ENCODE peak calls at places on chromosomes 3 and 15, in five cellular contexts. D, R, W, X and A are unnamed samples.

GRCh38 chr15:70034141-70034540 is 63.6 kb downstream of the TLE3 start:
- DNase-seq in W (no peak), D (no peak), X (no peak), R (no peak), A (no peak)

GRCh38 chr15:99615460-99615859 is 49.7 kb downstream of the MEF2A start:
- DNase-seq in X (no peak), R (no peak), D (no peak), W (no peak), A (no peak)

GRCh38 chr3:129927072-129927471 is 33.6 kb upstream of the TMCC1 start:
- DNase-seq in R (no peak), W (no peak), X (no peak), D (no peak), A (no peak)

GRCh38 chr3:120357807-120358206 is 8.7 kb upstream of the LRRC58 start:
- DNase-seq in X (no peak), D (no peak), R (no peak), W (no peak), A (no peak)

GRCh38 chr15:80420658-80421057 is 16.5 kb downstream of the ARNT2 start:
- DNase-seq in D (no peak), X (no peak), R (no peak), W (no peak), A (no peak)

GRCh38 chr3:107238787-107239186 is 138.5 kb upstream of the CCDC54 start:
- DNase-seq in W (no peak), D (no peak), R (no peak), X (no peak), A (no peak)

GRCh38 chr3:88002448-88002847 is 56.4 kb downstream of the CGGBP1 start:
- DNase-seq in X (no peak), D (no peak), R (no peak), W (no peak), A (no peak)

GRCh38 chr3:134916276-134916961 is 121.4 kb downstream of the EPHB1 start:
- DNase-seq in W (no peak), D (no peak), X (no peak), R (no peak), A (no peak)

GRCh38 chr15:77282333-77282732 is 137.6 kb downstream of the PEAK1 start:
- DNase-seq in D (no peak), X (no peak), R (no peak), W (peak; percentile 19), A (no peak)

GRCh38 chr3:50345586-50345985 is at the start of gene ZMYND10:
- DNase-seq in W (peak; percentile 60), R (peak; percentile 70), D (peak; percentile 81), X (peak; percentile 65), A (peak; percentile 83)

DNA sequence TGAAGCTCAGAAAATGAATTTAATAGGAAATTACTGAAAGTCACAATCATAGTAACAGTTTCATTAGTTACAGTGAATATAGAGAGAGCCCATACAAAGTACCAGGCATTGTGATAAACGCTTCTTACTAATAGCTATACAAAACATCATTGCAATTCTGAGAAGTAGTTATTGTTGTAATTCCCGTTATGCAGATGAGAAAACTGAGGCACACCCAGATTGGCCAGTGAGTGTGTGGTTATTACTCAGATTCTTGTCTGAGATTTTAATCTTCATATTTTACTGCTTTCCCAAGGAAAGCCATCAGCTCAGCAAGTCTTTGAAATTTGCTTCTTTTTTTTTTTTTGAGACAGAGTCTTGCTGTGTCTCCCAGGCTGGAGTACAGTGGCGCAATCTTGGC is 14.3 kb downstream of the FLNB start:
- DNase-seq in W (no peak), X (no peak), D (no peak), R (no peak), A (no peak)
- H3K4me1 ChIP-seq in W (peaks cover 35% of the 10 kb centered on the region), X (peaks cover 24% of the 10 kb centered on the region), D (no peaks in the 10 kb centered on the region), R (no peaks in the 10 kb centered on the region), A (peaks cover 54% of the 10 kb centered on the region)

GRCh38 chr3:70970952-70971351 is 612.6 kb downstream of the FOXP1 start:
- DNase-seq in R (no peak), W (no peak), X (no peak), D (no peak), A (no peak)
- H3K4me3 ChIP-seq in R (no peak overlapping the region), W (no peak overlapping the region), X (no peak overlapping the region), D (no peak overlapping the region), A (no peak overlapping the region)

GRCh38 chr3:183987014-183987600 is 30.6 kb downstream of the ABCC5 start:
- DNase-seq in X (no peak), D (peak; percentile 62), W (no peak), R (no peak), A (no peak)
- H3K4me1 ChIP-seq in X (no peaks in the 10 kb centered on the region), D (peaks cover 62% of the 10 kb centered on the region), W (no peaks in the 10 kb centered on the region), R (no peaks in the 10 kb centered on the region), A (peaks cover 37% of the 10 kb centered on the region)

GRCh38 chr15:90666135-90666909 is 50.8 kb upstream of the BLM start:
- DNase-seq in X (no peak), W (no peak), R (no peak), D (no peak), A (no peak)
- H3K4me3 ChIP-seq in X (peak overlapping the region; percentile 55), W (peak overlapping the region; percentile 87), R (no peak overlapping the region), D (peak overlapping the region; percentile 89), A (peak overlapping the region; percentile 51)

DNA sequence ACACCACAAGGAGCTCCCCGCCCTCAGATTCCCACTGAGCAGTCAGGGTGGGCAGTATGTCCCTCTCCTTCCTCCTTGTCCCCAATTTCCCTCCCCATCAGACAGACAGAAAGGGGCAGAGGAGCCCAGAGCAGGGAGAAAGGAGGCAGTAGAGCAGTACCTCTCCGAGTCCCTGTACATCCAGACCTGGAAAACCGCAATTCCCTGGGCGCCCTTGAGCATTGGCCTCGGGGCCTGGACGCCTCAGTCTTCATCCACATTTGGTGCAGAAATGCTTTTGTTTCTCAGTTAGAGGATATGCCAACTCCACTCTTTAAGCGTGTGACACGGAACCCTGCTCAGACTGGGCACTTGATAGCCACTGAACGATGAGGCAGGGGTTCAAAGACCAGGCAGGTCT is 5.9 kb downstream of the ISG20 start:
- DNase-seq in X (no peak), D (no peak), R (no peak), W (no peak), A (no peak)
- H3K4me1 ChIP-seq in X (peaks cover 90% of the 10 kb centered on the region), D (peaks cover 3% of the 10 kb centered on the region), R (peaks cover 88% of the 10 kb centered on the region), W (peaks cover 20% of the 10 kb centered on the region), A (peaks cover 3% of the 10 kb centered on the region)

GRCh38 chr3:144687862-144688261 is 716.2 kb downstream of the DIPK2A start:
- DNase-seq in D (no peak), R (no peak), X (no peak), W (no peak), A (peak; percentile 26)

GRCh38 chr3:144677118-144677517 is 705.5 kb downstream of the DIPK2A start:
- DNase-seq in R (no peak), W (no peak), D (no peak), X (no peak), A (no peak)

DNA sequence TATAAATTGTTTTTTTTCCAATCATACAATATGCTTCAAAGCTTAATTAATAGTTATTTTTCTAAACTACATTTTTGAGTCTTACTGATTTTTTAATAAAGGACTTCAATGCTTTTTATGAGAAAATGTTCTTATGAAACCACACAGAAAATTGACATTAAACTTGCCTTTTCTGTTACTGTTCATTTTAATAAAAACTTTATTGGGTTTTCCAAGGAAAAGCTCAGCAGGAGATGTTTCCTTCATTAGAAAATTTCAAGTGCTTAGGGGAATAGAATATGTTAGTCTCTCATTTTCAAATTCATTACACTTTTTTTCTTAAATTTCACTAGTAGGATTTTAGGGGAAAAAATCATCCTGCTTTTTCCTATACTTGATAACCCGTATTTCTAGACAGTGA is 711.4 kb downstream of the DIPK2A start:
- DNase-seq in X (no peak), W (no peak), R (no peak), D (no peak), A (no peak)
- H3K4me3 ChIP-seq in X (no peak overlapping the region), W (no peak overlapping the region), R (no peak overlapping the region), D (no peak overlapping the region), A (no peak overlapping the region)